ENCODE peak calls at places on chromosomes 11 and 22, in four cellular contexts. One of them, this sample, is unnamed.

GRCh38 chr22:39308614-39309363 is 10.6 kb downstream of the RPL3 start:
- ATAC-seq in right cardiac atrium: peak
- ATAC-seq in memory B cell: no peak
- ATAC-seq in naive thymus-derived CD4-positive, alpha-beta T cell: peak
- ATAC-seq in this sample: peak

GRCh38 chr11:62911137-62912130 is 9.7 kb downstream of the CHRM1 start:
- ATAC-seq in memory B cell: no peak
- ATAC-seq in right cardiac atrium: no peak
- ATAC-seq in naive thymus-derived CD4-positive, alpha-beta T cell: no peak
- ATAC-seq in this sample: no peak

GRCh38 chr11:107928767-107929507 is 689 bp downstream of the RAB39A start:
- ATAC-seq in right cardiac atrium: peak
- ATAC-seq in naive thymus-derived CD4-positive, alpha-beta T cell: peak
- ATAC-seq in memory B cell: peak
- ATAC-seq in this sample: peak

GRCh38 chr22:27348634-27349033 is 452.9 kb downstream of the MN1 start:
- ATAC-seq in naive thymus-derived CD4-positive, alpha-beta T cell: no peak
- ATAC-seq in memory B cell: no peak
- ATAC-seq in right cardiac atrium: no peak
- ATAC-seq in this sample: no peak

GRCh38 chr11:14458377-14458776 is 41.2 kb downstream of the COPB1 start:
- ATAC-seq in right cardiac atrium: no peak
- ATAC-seq in naive thymus-derived CD4-positive, alpha-beta T cell: no peak
- ATAC-seq in memory B cell: no peak
- ATAC-seq in this sample: no peak

GRCh38 chr11:94912806-94913205 is 60.5 kb downstream of the CWC15 start:
- ATAC-seq in memory B cell: no peak
- ATAC-seq in naive thymus-derived CD4-positive, alpha-beta T cell: no peak
- ATAC-seq in right cardiac atrium: no peak
- ATAC-seq in this sample: no peak

GRCh38 chr11:12053606-12054361 is 45.4 kb upstream of the DKK3 start:
- ATAC-seq in right cardiac atrium: peak
- ATAC-seq in naive thymus-derived CD4-positive, alpha-beta T cell: no peak
- ATAC-seq in memory B cell: no peak
- ATAC-seq in this sample: peak

GRCh38 chr11:62500066-62501035 is 46.3 kb downstream of the AHNAK start:
- ATAC-seq in memory B cell: no peak
- ATAC-seq in right cardiac atrium: no peak
- ATAC-seq in naive thymus-derived CD4-positive, alpha-beta T cell: no peak
- ATAC-seq in this sample: no peak

GRCh38 chr22:36781656-36782627 is 6.0 kb upstream of the IFT27 start:
- ATAC-seq in naive thymus-derived CD4-positive, alpha-beta T cell: peak
- ATAC-seq in right cardiac atrium: peak
- ATAC-seq in memory B cell: peak
- ATAC-seq in this sample: peak

GRCh38 chr11:45355706-45356041 is 69.5 kb upstream of the SYT13 start:
- ATAC-seq in right cardiac atrium: peak
- ATAC-seq in memory B cell: no peak
- ATAC-seq in naive thymus-derived CD4-positive, alpha-beta T cell: no peak
- ATAC-seq in this sample: no peak

GRCh38 chr11:77596626-77597025 is 6.9 kb downstream of the AQP11 start:
- ATAC-seq in memory B cell: no peak
- ATAC-seq in right cardiac atrium: no peak
- ATAC-seq in naive thymus-derived CD4-positive, alpha-beta T cell: no peak
- ATAC-seq in this sample: no peak

GRCh38 chr11:64357446-64357845 is 1.5 kb upstream of the RPS6KA4 start:
- ATAC-seq in memory B cell: no peak
- ATAC-seq in naive thymus-derived CD4-positive, alpha-beta T cell: no peak
- ATAC-seq in right cardiac atrium: no peak
- ATAC-seq in this sample: no peak

GRCh38 chr11:32479291-32479690 is 44.0 kb upstream of the WT1 start:
- ATAC-seq in memory B cell: no peak
- ATAC-seq in naive thymus-derived CD4-positive, alpha-beta T cell: no peak
- ATAC-seq in right cardiac atrium: peak
- ATAC-seq in this sample: no peak

GRCh38 chr11:73317803-73318202 is 9.7 kb downstream of the ARHGEF17 start:
- ATAC-seq in memory B cell: no peak
- ATAC-seq in naive thymus-derived CD4-positive, alpha-beta T cell: no peak
- ATAC-seq in right cardiac atrium: peak
- ATAC-seq in this sample: peak

GRCh38 chr11:65744699-65745042 is 24.1 kb upstream of the RNASEH2C start:
- ATAC-seq in right cardiac atrium: no peak
- ATAC-seq in naive thymus-derived CD4-positive, alpha-beta T cell: no peak
- ATAC-seq in memory B cell: no peak
- ATAC-seq in this sample: no peak

GRCh38 chr11:86551286-86551685 is 121.1 kb downstream of the ME3 start:
- ATAC-seq in naive thymus-derived CD4-positive, alpha-beta T cell: no peak
- ATAC-seq in memory B cell: no peak
- ATAC-seq in right cardiac atrium: peak
- ATAC-seq in this sample: peak

GRCh38 chr22:42317691-42318547 is 47.5 kb upstream of the TCF20 start:
- ATAC-seq in memory B cell: no peak
- ATAC-seq in right cardiac atrium: no peak
- ATAC-seq in naive thymus-derived CD4-positive, alpha-beta T cell: no peak
- ATAC-seq in this sample: no peak

GRCh38 chr22:19713650-19714319 is 518 bp upstream of the SEPTIN5 start:
- ATAC-seq in memory B cell: no peak
- ATAC-seq in right cardiac atrium: no peak
- ATAC-seq in naive thymus-derived CD4-positive, alpha-beta T cell: no peak
- ATAC-seq in this sample: peak

GRCh38 chr22:30314918-30315317 is 11.8 kb downstream of the TBC1D10A start:
- ATAC-seq in right cardiac atrium: no peak
- ATAC-seq in memory B cell: peak
- ATAC-seq in naive thymus-derived CD4-positive, alpha-beta T cell: peak
- ATAC-seq in this sample: no peak

GRCh38 chr11:75160328-75160757 is 9.4 kb downstream of the SLCO2B1 start:
- ATAC-seq in memory B cell: no peak
- ATAC-seq in right cardiac atrium: no peak
- ATAC-seq in naive thymus-derived CD4-positive, alpha-beta T cell: no peak
- ATAC-seq in this sample: peak

GRCh38 chr11:86418929-86419328 is 44.2 kb downstream of the CCDC81 start:
- ATAC-seq in memory B cell: no peak
- ATAC-seq in naive thymus-derived CD4-positive, alpha-beta T cell: no peak
- ATAC-seq in right cardiac atrium: no peak
- ATAC-seq in this sample: no peak

GRCh38 chr11:70490723-70491558 is 92.6 kb downstream of the CTTN start:
- ATAC-seq in right cardiac atrium: no peak
- ATAC-seq in naive thymus-derived CD4-positive, alpha-beta T cell: no peak
- ATAC-seq in memory B cell: no peak
- ATAC-seq in this sample: no peak